ENCODE peak calls at places on chromosomes 3 and 15, in six cellular contexts. A, T, H, I, U and J are unnamed samples.

GRCh38 chr3:183185696-183186095 is 23.2 kb upstream of the LAMP3 start:
- DNase-seq in A (no peak), T (peak), H (no peak), I (no peak), U (no peak), J (no peak)

GRCh38 chr15:79539426-79539825 is 107.3 kb downstream of the MINAR1 start:
- DNase-seq in A (no peak), T (no peak), H (no peak), I (no peak), U (no peak), J (no peak)

GRCh38 chr3:100125539-100125938 is 11.2 kb upstream of the FILIP1L start:
- DNase-seq in A (no peak), T (no peak), H (no peak), I (no peak), U (no peak), J (no peak)

GRCh38 chr3:128052831-128053419 is 688 bp downstream of the SEC61A1 start:
- DNase-seq in A (no peak), T (no peak), H (no peak), I (peak), U (no peak), J (no peak)

GRCh38 chr15:65450556-65450955 is 27.8 kb upstream of the IGDCC4 start:
- DNase-seq in A (no peak), T (no peak), H (no peak), I (no peak), U (no peak), J (no peak)

GRCh38 chr3:181868576-181868975 is 156.9 kb downstream of the SOX2 start:
- DNase-seq in A (no peak), T (no peak), H (no peak), I (no peak), U (no peak), J (no peak)

GRCh38 chr3:25653322-25653721 is 11.4 kb downstream of the TOP2B start:
- DNase-seq in A (no peak), T (no peak), H (no peak), I (no peak), U (no peak), J (no peak)

GRCh38 chr3:122245513-122246174 is 62.2 kb downstream of the CASR start:
- DNase-seq in A (no peak), T (no peak), H (no peak), I (no peak), U (no peak), J (no peak)

GRCh38 chr3:7249493-7250076 is 388.7 kb downstream of the GRM7 start:
- DNase-seq in A (no peak), T (no peak), H (no peak), I (no peak), U (no peak), J (no peak)

GRCh38 chr15:75831806-75832102 is 11.5 kb upstream of the UBE2Q2 start:
- DNase-seq in A (no peak), T (no peak), H (no peak), I (no peak), U (no peak), J (no peak)

GRCh38 chr15:87722941-87723691 is 533.4 kb downstream of the NTRK3 start:
- DNase-seq in A (no peak), T (no peak), H (no peak), I (no peak), U (no peak), J (no peak)

GRCh38 chr3:14542656-14543055 is 2.5 kb upstream of the GRIP2 start:
- DNase-seq in A (no peak), T (no peak), H (no peak), I (no peak), U (no peak), J (no peak)

GRCh38 chr3:155076888-155077287 is 3.2 kb upstream of the MME start:
- DNase-seq in A (no peak), T (no peak), H (no peak), I (no peak), U (no peak), J (no peak)

GRCh38 chr15:60344987-60345386 is 52.8 kb downstream of the ANXA2 start:
- DNase-seq in A (no peak), T (no peak), H (no peak), I (no peak), U (no peak), J (no peak)

GRCh38 chr15:60347480-60348069 is 50.2 kb downstream of the ANXA2 start:
- DNase-seq in A (no peak), T (no peak), H (no peak), I (no peak), U (no peak), J (no peak)

GRCh38 chr15:60346077-60346476 is 51.7 kb downstream of the ANXA2 start:
- DNase-seq in A (no peak), T (no peak), H (no peak), I (no peak), U (no peak), J (no peak)

GRCh38 chr15:60345616-60346015 is 52.2 kb downstream of the ANXA2 start:
- DNase-seq in A (no peak), T (no peak), H (no peak), I (no peak), U (no peak), J (no peak)

DNA sequence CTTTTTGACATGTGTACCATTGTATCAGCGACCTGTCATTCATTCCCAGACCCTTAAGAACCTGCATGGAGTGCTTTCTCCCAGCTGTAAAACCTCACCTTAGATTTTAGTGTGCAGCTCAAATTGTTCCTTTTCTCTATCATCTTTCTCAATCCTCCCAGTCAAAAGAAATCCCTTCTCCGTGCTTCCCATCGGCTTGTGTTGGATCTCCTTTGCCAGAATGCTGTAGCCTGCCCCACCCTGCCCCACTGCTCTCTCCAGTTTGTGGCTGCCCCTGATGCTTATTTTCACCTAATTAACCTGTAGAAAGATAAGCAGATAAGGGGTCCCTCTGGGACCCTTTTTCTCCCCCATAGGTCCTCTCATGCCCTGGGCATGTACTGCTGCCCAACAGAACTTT is 51.1 kb downstream of the ANXA2 start:
- DNase-seq in A (no peak), T (no peak), H (no peak), I (no peak), U (no peak), J (no peak)
- TF ChIP-seq POLR2A in A (peak), T (no peak), H (no peak), I (no peak), U (no peak), J (no peak)

DNA sequence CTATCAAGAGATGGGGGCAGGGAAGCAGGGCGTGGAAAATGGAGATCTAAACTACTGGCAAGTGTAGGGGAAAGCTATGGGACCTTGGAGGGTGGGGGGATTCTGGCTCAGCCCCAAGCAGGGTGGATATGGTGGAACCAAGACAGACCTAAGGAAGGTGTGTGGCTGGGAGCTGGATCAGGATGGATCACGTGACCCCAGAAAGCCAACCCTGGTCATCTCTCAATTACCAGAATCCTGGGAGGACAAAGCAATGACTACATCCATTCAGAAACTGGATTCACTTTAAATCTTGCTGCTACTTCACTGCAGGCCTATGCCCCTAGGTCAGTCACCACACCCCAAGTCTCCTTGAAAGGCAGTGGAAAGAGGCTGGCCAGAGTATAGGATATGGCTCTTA is 68.4 kb downstream of the WHAMM start:
- DNase-seq in A (no peak), T (no peak), H (no peak), I (no peak), U (no peak), J (no peak)
- TF ChIP-seq POLR2AphosphoS5 in A (no peak), T (no peak), H (no peak), I (no peak), U (no peak), J (no peak)

DNA sequence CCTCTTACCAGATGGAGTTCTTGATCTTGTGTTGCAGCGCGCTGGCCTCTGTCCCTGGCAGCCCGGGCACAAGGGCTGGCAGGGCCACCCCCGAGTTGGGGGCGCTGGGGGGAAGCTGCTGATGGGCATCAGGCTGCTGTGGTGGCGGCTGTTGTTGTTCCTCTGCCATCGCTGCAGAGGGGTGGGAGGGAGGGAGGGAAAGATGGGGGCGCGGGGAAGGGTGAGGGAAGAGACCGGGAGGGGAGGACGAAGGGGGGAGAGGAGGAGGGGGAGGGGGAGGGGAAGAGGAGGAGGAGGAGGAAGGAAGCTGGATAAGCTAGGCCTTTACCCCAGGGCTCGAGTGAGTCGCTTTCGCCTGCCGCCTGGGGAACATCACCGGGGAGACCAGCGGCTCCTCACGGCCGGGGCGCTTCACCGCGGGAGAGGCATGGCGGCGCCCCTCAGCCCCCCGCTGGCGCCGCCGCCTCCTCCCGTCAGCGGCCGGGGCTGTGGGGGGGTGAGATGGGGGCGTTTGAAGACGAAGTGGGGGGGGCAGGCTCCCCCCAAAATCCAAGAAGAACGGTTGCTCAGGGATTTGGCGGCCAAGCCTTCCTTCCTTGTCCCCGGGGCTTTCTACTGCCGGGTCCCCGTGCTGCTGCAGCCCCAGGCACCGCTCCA is 434 bp downstream of the RFX7 start:
- DNase-seq in A (peak), T (no peak), H (no peak), I (no peak), U (peak), J (peak)
- TF ChIP-seq TAF1 in A (peak), T (no peak), H (no peak), I (peak), U (peak), J (no peak)

GRCh38 chr3:49929333-49930240 is at the start of gene MON1A:
- DNase-seq in A (peak), T (peak), H (peak), I (peak), U (peak), J (peak)
- TF ChIP-seq POLR2A in A (peak), T (peak), H (peak), I (peak), U (peak), J (peak)

DNA sequence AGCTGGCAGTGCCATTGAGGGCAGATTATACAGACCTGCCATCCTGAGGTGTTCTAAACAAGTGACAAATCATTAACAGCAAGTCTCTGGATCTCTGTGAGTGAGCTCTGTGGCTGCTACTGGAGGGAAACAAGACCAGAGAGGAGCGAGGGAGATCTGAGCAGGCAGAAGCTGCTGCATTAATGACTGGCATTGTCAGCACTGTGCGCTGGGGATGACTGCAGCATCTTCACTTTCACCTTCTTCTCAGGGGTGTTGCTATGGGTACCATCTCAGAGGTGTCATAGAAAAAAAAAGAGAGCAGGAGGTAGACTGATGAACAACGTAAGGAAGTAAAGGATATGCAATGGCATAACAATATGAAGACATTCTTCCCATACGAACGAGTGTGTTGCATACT is 308.4 kb upstream of the DPH6 start:
- DNase-seq in A (no peak), T (no peak), H (no peak), I (no peak), U (no peak), J (no peak)
- TF ChIP-seq POLR2AphosphoS5 in A (no peak), T (no peak), H (no peak), I (no peak), U (no peak), J (no peak)